ENCODE peak calls at places on chromosomes 4 and X, in five cellular contexts. E, I, R, C and D are unnamed samples.

GRCh38 chr4:15920723-15921591 is 17.6 kb downstream of the FGFBP1 start:
- DNase-seq in E (no peak), I (no peak), R (no peak), C (peak; percentile 46), D (no peak)

GRCh38 chrX:3176439-3176820 is 135.2 kb downstream of the ARSF start:
- DNase-seq in E (no peak), I (no peak), R (no peak), C (no peak), D (no peak)

GRCh38 chrX:73577368-73577767 is 14.4 kb downstream of the CHIC1 start:
- DNase-seq in E (no peak), I (no peak), R (no peak), C (no peak), D (no peak)

GRCh38 chr4:155419266-155419665 is 42.5 kb upstream of the MAP9 start:
- DNase-seq in E (no peak), I (no peak), R (no peak), C (no peak), D (no peak)

GRCh38 chr4:128385683-128386304 is 98.2 kb upstream of the PGRMC2 start:
- DNase-seq in E (no peak), I (no peak), R (no peak), C (no peak), D (no peak)

GRCh38 chr4:123484291-123484926 is 87.8 kb downstream of the SPRY1 start:
- DNase-seq in E (no peak), I (no peak), R (peak; percentile 30), C (no peak), D (no peak)

GRCh38 chr4:70630162-70630561 is 1.6 kb downstream of the ENAM start:
- DNase-seq in E (no peak), I (no peak), R (no peak), C (no peak), D (no peak)

GRCh38 chr4:93764647-93765246 is 63.8 kb upstream of the ATOH1 start:
- DNase-seq in E (no peak), I (no peak), R (peak; percentile 52), C (no peak), D (no peak)

GRCh38 chr4:64584125-64584524 is 174.9 kb upstream of the TECRL start:
- DNase-seq in E (no peak), I (no peak), R (no peak), C (no peak), D (no peak)

GRCh38 chrX:24506082-24506481 is 41.0 kb downstream of the PDK3 start:
- DNase-seq in E (no peak), I (no peak), R (no peak), C (no peak), D (no peak)

GRCh38 chrX:148035371-148035770 is 54.2 kb downstream of the FMR1NB start:
- DNase-seq in E (no peak), I (no peak), R (no peak), C (no peak), D (no peak)

GRCh38 chrX:119004920-119005524 is 30.6 kb downstream of the LONRF3 start:
- DNase-seq in E (peak; percentile 14), I (peak; percentile 27), R (peak; percentile 70), C (peak; percentile 32), D (peak; percentile 12)

GRCh38 chr4:107966903-107967302 is 22.8 kb upstream of the HADH start:
- DNase-seq in E (no peak), I (no peak), R (no peak), C (no peak), D (no peak)

GRCh38 chr4:151395873-151396272 is 13.1 kb upstream of the FHIP1A start:
- DNase-seq in E (no peak), I (no peak), R (no peak), C (no peak), D (no peak)

GRCh38 chr4:184476660-184477059 is 2.3 kb upstream of the IRF2 start:
- DNase-seq in E (peak; percentile 20), I (no peak), R (no peak), C (no peak), D (no peak)

GRCh38 chr4:39825741-39826231 is 127.8 kb downstream of the UBE2K start:
- DNase-seq in E (no peak), I (no peak), R (no peak), C (no peak), D (no peak)

GRCh38 chr4:87166296-87166854 is 54.0 kb downstream of the KLHL8 start:
- DNase-seq in E (no peak), I (no peak), R (no peak), C (no peak), D (no peak)

GRCh38 chr4:99574530-99575314 is at the start of gene MTTP:
- DNase-seq in E (no peak), I (no peak), R (no peak), C (no peak), D (no peak)

GRCh38 chr4:81550005-81550896 is 78.5 kb upstream of the RASGEF1B start:
- DNase-seq in E (no peak), I (no peak), R (peak; percentile 18), C (no peak), D (no peak)

GRCh38 chr4:145921231-145921630 is 17.4 kb downstream of the ZNF827 start:
- DNase-seq in E (no peak), I (no peak), R (no peak), C (no peak), D (no peak)

GRCh38 chr4:144356941-144357381 is 216.4 kb upstream of the GYPA start:
- DNase-seq in E (no peak), I (no peak), R (peak; percentile 42), C (no peak), D (no peak)

GRCh38 chr4:111959202-111959601 is 186.1 kb upstream of the FAM241A start:
- DNase-seq in E (no peak), I (no peak), R (no peak), C (no peak), D (no peak)

GRCh38 chr4:182449960-182450359 is 206.8 kb downstream of the TENM3 start:
- DNase-seq in E (no peak), I (no peak), R (no peak), C (no peak), D (no peak)

GRCh38 chrX:120281761-120282160 is 29.5 kb downstream of the TMEM255A start:
- DNase-seq in E (no peak), I (no peak), R (no peak), C (no peak), D (no peak)

GRCh38 chr4:74932832-74933561 is at the start of gene PARM1:
- DNase-seq in E (no peak), I (peak; percentile 61), R (peak; percentile 94), C (peak; percentile 38), D (no peak)

GRCh38 chrX:10726647-10727046 is 106.3 kb upstream of the MID1 start:
- DNase-seq in E (no peak), I (no peak), R (no peak), C (no peak), D (no peak)

GRCh38 chr4:11698846-11699590 is 270.3 kb upstream of the HS3ST1 start:
- DNase-seq in E (no peak), I (no peak), R (no peak), C (no peak), D (no peak)

GRCh38 chr4:153318696-153319320 is 25.7 kb upstream of the MND1 start:
- DNase-seq in E (no peak), I (peak; percentile 30), R (peak; percentile 50), C (peak; percentile 14), D (no peak)

GRCh38 chr4:26257850-26258249 is 63.0 kb upstream of the RBPJ start:
- DNase-seq in E (no peak), I (no peak), R (no peak), C (no peak), D (no peak)

GRCh38 chr4:119271361-119272085 is 50.4 kb downstream of the FABP2 start:
- DNase-seq in E (no peak), I (no peak), R (no peak), C (no peak), D (no peak)

GRCh38 chr4:169383724-169384123 is 113.0 kb upstream of the SH3RF1 start:
- DNase-seq in E (no peak), I (no peak), R (no peak), C (no peak), D (no peak)

GRCh38 chr4:24476209-24476781 is 108.1 kb downstream of the DHX15 start:
- DNase-seq in E (no peak), I (no peak), R (no peak), C (peak; percentile 35), D (no peak)

GRCh38 chr4:85829276-85830051 is 354.5 kb downstream of the ARHGAP24 start:
- DNase-seq in E (no peak), I (no peak), R (no peak), C (no peak), D (no peak)

GRCh38 chr4:141058739-141059507 is 74.3 kb downstream of the RNF150 start:
- DNase-seq in E (no peak), I (no peak), R (no peak), C (no peak), D (no peak)

GRCh38 chr4:39291686-39292085 is 74.5 kb downstream of the RFC1 start:
- DNase-seq in E (no peak), I (no peak), R (no peak), C (no peak), D (no peak)

GRCh38 chrX:68941385-68941952 is 112.6 kb downstream of the EFNB1 start:
- DNase-seq in E (no peak), I (no peak), R (no peak), C (no peak), D (no peak)